ENCODE peak calls at places on chromosomes 6 and 20, in five cellular contexts. I, S, N, Y and P are unnamed samples.

GRCh38 chr6:65900928-65901327 is 193.9 kb upstream of the EYS start:
- DNase-seq in I (no peak), S (no peak), Y (no peak), N (no peak), P (no peak)

GRCh38 chr6:107153061-107153460 is 37.7 kb upstream of the BEND3 start:
- DNase-seq in N (no peak), Y (no peak), S (no peak), I (no peak), P (no peak)

GRCh38 chr20:40966103-40966502 is 62.5 kb upstream of the TOP1 start:
- DNase-seq in Y (no peak), I (no peak), N (no peak), S (no peak), P (no peak)

GRCh38 chr6:52390361-52390727 is 28.4 kb downstream of the PAQR8 start:
- DNase-seq in I (no peak), S (peak), N (no peak), Y (peak), P (peak)

GRCh38 chr6:37630281-37630799 is 67.3 kb downstream of the MDGA1 start:
- DNase-seq in S (peak), I (no peak), Y (peak), N (peak), P (peak)

GRCh38 chr6:169868458-169868857 is 117.0 kb downstream of the ERMARD start:
- DNase-seq in S (no peak), N (no peak), Y (no peak), I (peak), P (no peak)

GRCh38 chr6:6524951-6525350 is 63.6 kb upstream of the LY86 start:
- DNase-seq in S (no peak), I (no peak), Y (no peak), N (no peak), P (no peak)

GRCh38 chr20:50580016-50580747 is 70.0 kb downstream of the PTPN1 start:
- DNase-seq in I (peak), S (peak), N (no peak), Y (no peak), P (no peak)

GRCh38 chr6:150016324-150017185 is 8.8 kb downstream of the RAET1L start:
- DNase-seq in S (peak), N (peak), I (no peak), Y (peak), P (no peak)

GRCh38 chr6:148935705-148936306 is 189.0 kb downstream of the UST start:
- DNase-seq in S (no peak), N (no peak), I (no peak), Y (no peak), P (no peak)

GRCh38 chr6:82781805-82782204 is 283.8 kb downstream of the UBE3D start:
- DNase-seq in N (no peak), S (no peak), Y (no peak), I (no peak), P (no peak)

GRCh38 chr6:164014716-164015484 is 600.4 kb downstream of the QKI start:
- DNase-seq in N (no peak), S (no peak), Y (peak), I (peak), P (no peak)

GRCh38 chr6:164018127-164018526 is 603.6 kb downstream of the QKI start:
- DNase-seq in S (no peak), N (no peak), I (no peak), Y (no peak), P (no peak)

GRCh38 chr6:164010446-164011071 is 596.0 kb downstream of the QKI start:
- DNase-seq in Y (no peak), I (peak), S (peak), N (no peak), P (no peak)

GRCh38 chr6:164016056-164016455 is 601.5 kb downstream of the QKI start:
- DNase-seq in I (no peak), S (no peak), Y (no peak), N (no peak), P (no peak)

DNA sequence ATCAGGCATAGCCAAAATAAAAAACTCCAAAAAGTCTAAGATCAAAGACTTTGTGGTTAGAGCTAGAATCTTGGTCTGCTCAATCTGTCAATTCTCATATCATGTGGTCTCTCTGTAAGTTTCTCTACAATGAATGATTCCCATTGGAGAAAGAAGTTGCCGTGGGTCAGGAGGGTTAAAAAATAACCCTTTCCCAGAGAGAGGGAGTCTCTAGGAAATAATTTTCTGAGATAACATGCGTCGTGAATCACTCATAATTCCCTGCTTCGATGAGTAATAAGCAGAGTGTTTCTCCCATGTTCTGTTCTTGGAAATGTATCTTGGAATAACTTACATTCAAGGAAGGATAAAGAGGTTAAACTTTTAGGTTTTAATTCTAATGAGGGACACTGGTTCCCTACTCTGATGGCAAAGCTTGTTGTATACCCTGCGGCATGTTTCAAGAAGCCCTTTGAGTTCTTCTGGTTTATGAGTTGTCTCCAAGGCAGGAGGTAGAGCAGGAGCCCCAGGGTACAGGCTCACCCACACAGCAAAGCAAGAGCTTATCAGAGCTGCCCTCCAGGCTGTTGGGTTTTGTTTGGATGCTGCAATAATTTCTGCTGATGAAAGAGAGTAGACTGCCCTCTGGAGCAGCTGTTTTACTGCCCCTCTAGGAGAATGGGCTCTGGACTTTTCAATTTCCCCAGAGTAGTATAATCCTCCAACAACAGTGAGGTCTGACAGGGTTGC is 599.1 kb downstream of the QKI start:
- DNase-seq in S (peak), Y (no peak), N (no peak), I (no peak), P (no peak)
- H3K4me3 ChIP-seq in S (no peak), Y (no peak), N (no peak), I (no peak), P (no peak)

DNA sequence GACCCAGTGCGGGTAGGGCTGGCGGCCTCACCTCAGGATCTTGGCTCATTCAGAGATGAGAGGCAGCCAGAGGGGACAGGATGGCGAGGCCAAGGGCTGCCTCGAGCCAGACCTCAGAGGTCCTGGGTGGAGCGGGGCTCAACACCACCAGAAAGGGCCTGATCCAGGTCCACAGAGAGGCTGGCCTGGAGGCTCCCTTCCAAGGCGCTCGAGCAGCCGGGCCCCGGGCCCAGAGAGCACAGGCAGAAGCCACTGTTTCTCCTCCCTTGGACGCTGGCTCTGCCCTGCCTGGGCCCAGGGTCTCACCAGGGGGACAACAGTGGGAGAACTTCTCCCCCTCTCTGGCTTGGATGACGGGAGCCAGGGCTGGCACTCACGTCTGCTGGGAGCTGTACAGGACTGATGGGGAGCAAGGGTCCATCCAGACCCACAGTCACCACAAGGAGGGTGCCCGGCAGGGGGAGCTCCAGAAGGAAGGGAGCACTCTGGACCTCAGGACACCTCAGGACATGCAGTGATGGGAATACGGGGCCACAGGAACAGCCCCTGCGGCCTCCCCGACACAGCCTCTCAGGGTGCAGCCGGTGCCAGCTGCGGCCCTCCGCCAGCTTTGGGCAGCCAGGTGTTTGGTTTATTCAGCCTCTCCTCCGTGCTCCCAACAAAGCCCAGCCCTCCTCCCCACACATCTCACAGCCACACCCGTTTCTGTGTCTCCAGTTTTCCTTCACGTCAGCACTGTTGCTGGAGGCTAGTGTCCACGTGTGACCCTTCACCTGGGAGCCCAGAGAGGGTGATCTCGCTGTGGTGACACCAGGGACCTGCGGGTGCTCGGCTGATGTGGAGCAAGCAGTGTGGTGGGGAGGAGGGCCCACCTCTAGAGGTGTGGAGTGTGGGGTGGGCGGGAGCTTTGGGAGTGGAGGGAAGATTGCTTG is 8.7 kb downstream of the RPS21 start:
- DNase-seq in Y (no peak), N (no peak), I (no peak), S (no peak), P (no peak)
- TF ChIP-seq CTCF in Y (no peak), N (no peak), I (no peak), S (no peak), P (no peak)

GRCh38 chr6:3749991-3750323 is 1.6 kb downstream of the PXDC1 start:
- DNase-seq in I (peak), N (no peak), S (peak), Y (peak), P (no peak)

GRCh38 chr6:3751730-3752537 is 421 bp upstream of the PXDC1 start:
- DNase-seq in N (peak), I (peak), Y (peak), S (peak), P (no peak)

GRCh38 chr6:3752538-3753227 is 1.2 kb upstream of the PXDC1 start:
- DNase-seq in S (no peak), I (no peak), N (no peak), Y (no peak), P (no peak)

GRCh38 chr6:3750324-3751018 is 1.0 kb downstream of the PXDC1 start:
- DNase-seq in N (no peak), S (peak), Y (no peak), I (peak), P (no peak)

DNA sequence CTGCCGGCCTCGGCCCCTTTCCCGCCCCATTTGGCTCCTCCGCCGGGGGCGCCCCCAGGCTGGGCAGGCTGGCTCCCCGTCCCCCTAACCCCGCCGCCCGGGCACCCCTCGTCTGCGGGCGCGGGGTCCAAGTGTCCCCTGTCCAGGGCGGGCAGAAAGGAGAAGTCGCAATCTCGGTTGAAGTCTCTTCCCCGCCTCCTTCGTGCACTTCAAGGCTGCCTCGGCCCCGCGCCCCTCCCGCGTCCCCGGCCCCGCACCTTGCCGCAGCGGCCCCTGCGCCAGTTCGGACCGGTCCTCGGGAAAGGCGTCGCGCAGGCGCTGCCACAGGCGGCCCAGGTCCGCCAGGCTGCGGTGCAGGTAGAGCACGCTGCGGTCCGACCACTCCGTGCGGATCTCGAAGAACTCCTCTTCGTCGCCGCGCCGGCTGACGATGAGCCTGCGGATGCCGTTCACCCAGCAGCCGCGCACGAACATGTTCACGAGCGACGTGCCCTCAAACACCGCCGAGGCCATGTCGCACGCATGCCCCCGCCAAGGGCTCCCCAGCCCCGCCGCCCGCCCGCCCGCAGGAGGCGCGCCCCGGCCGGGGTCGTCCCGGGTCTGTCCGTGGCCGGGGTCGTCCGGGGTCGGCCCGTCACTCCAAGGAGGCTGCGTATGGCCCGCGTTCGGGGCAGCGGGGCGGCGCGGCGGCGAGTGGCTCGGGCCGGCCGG is at the start of gene PXDC1:
- DNase-seq in I (no peak), Y (no peak), S (peak), N (no peak), P (no peak)
- H3K4me3 ChIP-seq in I (peak), Y (peak), S (peak), N (peak), P (peak)

DNA sequence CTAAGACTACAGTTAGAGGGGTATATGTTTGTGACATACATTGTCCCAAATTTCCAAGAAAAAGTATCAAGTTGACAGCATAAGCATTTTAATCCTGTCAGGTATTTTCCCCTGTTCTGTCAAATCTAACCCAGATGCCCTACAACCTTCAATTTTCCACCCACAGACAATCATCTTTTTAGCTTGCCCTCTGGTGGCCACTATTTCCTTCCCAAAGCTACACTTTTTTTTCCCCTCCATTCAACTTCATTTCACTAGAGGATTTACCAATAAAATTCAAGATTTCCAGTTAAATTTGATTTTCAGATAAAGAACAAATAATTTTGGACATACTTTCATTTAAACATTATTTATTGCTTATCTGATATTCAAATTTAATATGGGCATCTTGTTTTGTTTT is 286.6 kb downstream of the TENT5A start:
- DNase-seq in N (no peak), I (no peak), Y (no peak), S (peak), P (no peak)
- TF ChIP-seq CTCF in N (peak), I (peak), Y (peak), S (peak), P (peak)

GRCh38 chr6:163260111-163260895 is 154.2 kb upstream of the QKI start:
- DNase-seq in S (peak), N (no peak), Y (peak), I (no peak), P (no peak)
- H3K4me3 ChIP-seq in S (no peak), N (no peak), Y (no peak), I (peak), P (peak)

DNA sequence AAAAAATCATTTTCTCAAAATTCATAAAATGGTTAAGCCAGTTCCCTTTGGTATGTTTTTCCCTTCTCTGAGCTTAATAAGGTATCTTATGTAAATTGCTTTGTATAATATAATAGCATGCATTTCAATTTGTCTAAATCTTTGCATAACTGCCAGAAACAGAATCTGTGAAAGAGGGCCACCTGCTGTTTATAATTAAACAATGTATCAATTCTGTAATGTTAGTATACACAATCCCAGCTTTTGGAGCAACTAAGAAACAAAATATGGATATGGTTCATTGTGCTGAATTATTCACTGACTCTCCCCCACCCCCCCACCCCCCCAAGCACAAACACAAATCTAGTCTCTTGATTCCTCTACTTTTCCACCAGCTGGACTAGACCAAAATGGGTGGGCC is 54.8 kb downstream of the GPX5 start:
- DNase-seq in Y (no peak), N (no peak), I (no peak), S (no peak), P (no peak)
- TF ChIP-seq CTCF in Y (no peak), N (no peak), I (no peak), S (peak), P (peak)

GRCh38 chr6:142926177-142926493 is 18.8 kb downstream of the HIVEP2 start:
- DNase-seq in S (no peak), Y (no peak), I (no peak), N (no peak), P (no peak)
- H3K4me3 ChIP-seq in S (peak), Y (peak), I (peak), N (peak), P (peak)

GRCh38 chr6:43495409-43495941 is 14.7 kb downstream of the LRRC73 start:
- DNase-seq in S (no peak), Y (no peak), N (no peak), I (no peak), P (no peak)
- TF ChIP-seq CTCF in S (peak), Y (no peak), N (peak), I (peak), P (peak)

DNA sequence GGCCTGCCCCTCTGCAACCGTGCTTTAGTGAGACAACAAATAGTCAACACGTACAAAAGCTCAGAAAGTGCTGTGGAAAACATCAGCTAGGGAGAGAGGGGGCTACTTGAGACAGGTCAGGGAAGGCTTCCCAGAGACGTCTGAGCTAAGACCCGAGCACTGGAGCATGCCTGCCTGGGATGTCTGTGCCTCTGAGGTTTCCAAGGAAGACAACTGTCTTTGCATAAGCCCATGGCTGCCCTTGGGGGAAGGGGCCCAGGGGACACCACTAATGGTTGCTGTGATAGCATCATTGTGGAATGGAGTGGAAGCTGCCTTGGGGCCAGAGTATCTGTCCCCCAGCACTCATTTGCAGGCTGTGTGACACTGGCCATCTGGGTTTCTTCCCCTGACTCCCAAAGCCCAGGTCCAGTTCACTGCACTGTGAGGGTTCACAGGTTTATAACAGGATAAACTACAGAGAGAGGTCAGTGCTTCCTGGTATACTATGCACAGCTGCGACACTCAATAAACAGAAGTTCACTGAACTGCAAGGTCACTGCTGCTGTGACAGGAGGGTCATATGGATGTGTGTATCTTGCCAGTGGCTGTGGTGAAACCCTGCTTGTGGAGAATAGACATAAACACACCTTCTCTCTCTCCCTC is 1.5 kb upstream of the ARFGEF2 start:
- DNase-seq in I (no peak), N (no peak), S (no peak), Y (no peak), P (no peak)
- H3K4me3 ChIP-seq in I (no peak), N (no peak), S (no peak), Y (no peak), P (no peak)

DNA sequence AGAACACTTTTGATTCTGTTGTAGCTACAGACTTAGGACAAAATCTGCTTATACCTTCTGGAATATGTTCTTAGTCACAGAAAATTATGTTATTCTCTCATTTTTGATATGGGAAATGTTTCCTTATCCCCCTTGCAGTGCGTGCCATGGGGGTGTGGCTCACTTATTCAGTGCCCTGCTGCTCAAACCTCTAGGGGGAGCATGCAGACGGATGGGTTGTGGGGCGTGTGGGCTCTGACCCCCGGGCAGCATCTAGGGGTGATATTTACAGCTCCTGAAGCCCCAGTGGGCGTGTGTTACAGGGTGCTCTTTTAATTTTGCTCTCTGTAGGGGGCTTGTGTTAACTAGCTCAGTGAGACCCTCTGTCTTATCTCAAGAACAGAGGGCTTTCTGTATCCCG is 61.3 kb upstream of the FERMT1 start:
- DNase-seq in I (no peak), S (no peak), N (no peak), Y (no peak), P (no peak)
- TF ChIP-seq CTCF in I (no peak), S (peak), N (no peak), Y (peak), P (peak)